ENCODE peak calls at places on chromosome X, in four cellular contexts. J is pancreas; W is left lung; S is naive thymus-derived CD4-positive, alpha-beta T cell. Q is an unnamed sample. For H3K36me3, the result is how much of the 10 kb centered on the place peaks cover.

GRCh38 chrX:43958529-43958928 is 14.7 kb downstream of the NDP start:
- DNase-seq in J (peak), W (no peak), S (peak), Q (peak)

GRCh38 chrX:151680805-151681204 is 14.5 kb upstream of the PRRG3 start:
- DNase-seq in J (no peak), W (no peak), S (peak), Q (peak)

GRCh38 chrX:133776072-133776471 is 209.3 kb downstream of the GPC3 start:
- DNase-seq in J (no peak), W (no peak), S (peak), Q (peak)

GRCh38 chrX:116379854-116380253 is 56.6 kb upstream of the SLC6A14 start:
- DNase-seq in J (no peak), W (no peak), S (no peak), Q (no peak)

GRCh38 chrX:153582896-153583295 is 16.0 kb downstream of the CCNQ start:
- DNase-seq in J (no peak), W (no peak), S (peak), Q (peak)

GRCh38 chrX:50202539-50202938 is 1.7 kb upstream of the AKAP4 start:
- DNase-seq in J (no peak), W (no peak), S (no peak), Q (no peak)

GRCh38 chrX:153634832-153635231 is 12.2 kb upstream of the DUSP9 start:
- DNase-seq in J (no peak), W (no peak), S (no peak), Q (peak)

GRCh38 chrX:105323951-105324350 is 103.5 kb upstream of the TEX13A start:
- DNase-seq in J (no peak), W (no peak), S (no peak), Q (no peak)

GRCh38 chrX:120299928-120300327 is 11.3 kb downstream of the TMEM255A start:
- DNase-seq in J (no peak), W (no peak), S (no peak), Q (peak)

GRCh38 chrX:114344756-114345155 is 239.1 kb upstream of the HTR2C start:
- DNase-seq in J (no peak), W (no peak), S (peak), Q (peak)

GRCh38 chrX:101386542-101386885 is 523 bp upstream of the BTK start:
- DNase-seq in J (no peak), W (no peak), S (no peak), Q (no peak)
- H3K4me3 ChIP-seq in J (no peak), W (no peak), S (no peak), Q (no peak)

GRCh38 chrX:16851827-16852226 is 18.3 kb downstream of the RBBP7 start:
- DNase-seq in J (no peak), W (no peak), S (no peak), Q (no peak)

GRCh38 chrX:16852617-16853179 is 17.5 kb downstream of the RBBP7 start:
- DNase-seq in J (no peak), W (no peak), S (no peak), Q (no peak)

GRCh38 chrX:16853537-16853936 is 16.6 kb downstream of the RBBP7 start:
- DNase-seq in J (no peak), W (no peak), S (no peak), Q (no peak)

GRCh38 chrX:16855363-16856075 is 14.6 kb downstream of the RBBP7 start:
- DNase-seq in J (no peak), W (no peak), S (no peak), Q (no peak)

DNA sequence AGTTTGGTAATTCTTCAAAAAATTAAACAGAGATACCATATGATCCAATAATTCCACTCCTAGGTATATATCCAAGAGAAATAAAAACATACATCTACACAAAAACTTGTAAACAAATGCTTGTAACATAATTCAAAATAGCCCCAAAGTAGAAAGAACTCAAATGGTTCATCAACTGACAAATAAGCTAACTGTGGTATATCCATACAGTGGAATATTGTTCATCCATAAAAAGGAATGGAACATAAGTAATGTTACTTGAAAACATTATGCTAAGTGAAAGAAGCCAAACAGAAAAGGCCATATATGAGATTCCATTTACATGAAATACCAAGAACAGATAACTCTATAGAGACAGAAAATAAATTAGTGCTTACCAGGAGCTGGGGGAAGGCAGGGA is 13.4 kb downstream of the RBBP7 start:
- DNase-seq in J (no peak), W (no peak), S (no peak), Q (no peak)
- H3K36me3 ChIP-seq in J (under half), W (under half), S (under half), Q (half or more)

DNA sequence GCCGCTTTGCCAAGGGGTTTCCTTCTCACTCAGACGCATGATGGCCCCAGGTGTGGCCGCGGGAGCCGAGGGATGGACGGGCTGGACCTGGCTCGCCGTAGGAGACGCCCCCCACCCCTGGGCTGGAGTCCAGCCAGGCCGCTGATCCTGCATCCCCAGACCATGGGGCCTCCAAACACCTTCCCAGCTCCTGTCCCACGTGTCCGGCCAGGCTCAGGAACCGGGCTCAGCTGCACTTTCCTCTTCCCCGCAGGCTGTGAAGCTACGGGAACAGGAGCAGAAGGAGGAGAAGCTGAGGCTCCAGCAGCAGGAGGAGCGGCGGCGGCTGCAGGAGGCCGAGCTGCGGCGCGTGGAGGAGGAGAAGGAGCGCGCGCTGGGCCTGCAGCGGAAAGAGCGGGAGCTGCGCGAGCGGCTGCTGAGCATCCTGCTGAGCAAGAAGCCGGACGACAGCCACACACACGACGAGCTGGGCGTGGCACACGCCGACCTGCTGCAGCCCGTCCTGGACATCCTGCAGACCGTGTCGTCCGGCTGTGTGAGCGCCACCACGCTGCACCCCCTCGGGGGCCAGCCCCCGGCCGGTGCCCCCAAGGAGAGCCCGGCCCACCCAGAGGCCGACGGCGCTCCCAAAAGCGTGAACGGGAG is 9.1 kb downstream of the AKAP17A start:
- DNase-seq in J (no peak), W (peak), S (no peak), Q (no peak)
- H3K4me3 ChIP-seq in J (no peak), W (no peak), S (no peak), Q (no peak)

GRCh38 chrX:129791336-129791735 is 11.6 kb downstream of the SASH3 start:
- DNase-seq in J (no peak), W (no peak), S (no peak), Q (no peak)
- H3K36me3 ChIP-seq in J (under half), W (under half), S (under half), Q (under half)

DNA sequence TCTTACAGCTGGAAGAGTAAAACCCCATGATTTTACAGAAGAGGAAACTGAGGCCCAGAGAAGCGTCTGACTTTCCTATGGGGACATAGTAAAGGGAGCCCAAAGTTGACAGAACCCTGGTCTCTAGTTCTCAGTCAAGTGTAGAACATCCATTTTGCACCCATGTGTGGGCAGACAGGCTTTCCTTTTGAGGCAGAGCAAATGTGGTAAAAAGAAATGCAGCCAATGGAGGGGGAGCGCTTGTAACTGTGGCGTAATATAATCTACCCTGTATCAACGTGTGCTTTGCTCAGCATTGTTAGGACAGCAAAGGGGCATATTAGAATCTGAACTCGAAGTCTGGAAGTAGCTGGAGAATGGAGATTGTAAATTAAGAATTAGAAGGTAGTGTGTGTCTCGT is 8.8 kb downstream of the MAMLD1 start:
- DNase-seq in J (no peak), W (no peak), S (no peak), Q (no peak)
- H3K4me3 ChIP-seq in J (no peak), W (no peak), S (no peak), Q (no peak)

Q was measured in H7.